ENCODE peak calls at places on chromosomes 6 and 20, in nine cellular contexts. L is posterior cingulate gyrus; O is stimulated activated naive B cell treated with anti-CD40 and anti-IgM and Interleukin-4, amounts not matched to agents 10 μg/mL and 1 μg/mL and 100 μg/mL, for 72 hours; V is progenitor cell of endocrine pancreas; W is HAP-1; M is astrocyte; J is A172; S is nephron progenitor cell; H is ELF-1. Y is an unnamed sample.
A peak's percentile ranks its signal among the peaks of the same experiment; 100 is the strongest.

GRCh38 chr6:56690519-56691200 is 48.0 kb upstream of the DST start:
- DNase-seq in O (no peak), W (no peak), S (no peak), V (no peak), J (peak; percentile 66), L (no peak), M (peak; percentile 86), H (no peak), Y (no peak)

GRCh38 chr6:22737331-22737730 is 168.0 kb downstream of the HDGFL1 start:
- DNase-seq in W (peak; percentile 42), J (peak; percentile 3), S (peak; percentile 60), L (peak; percentile 10), M (peak; percentile 35), V (peak; percentile 16), O (no peak), H (peak; percentile 86), Y (no peak)

GRCh38 chr20:4073852-4074741 is 58.7 kb upstream of the RNF24 start:
- DNase-seq in M (no peak), V (no peak), S (no peak), L (peak; percentile 33), J (no peak), W (no peak), O (no peak), H (no peak), Y (no peak)

GRCh38 chr20:63397155-63397843 is 36.1 kb upstream of the CHRNA4 start:
- DNase-seq in V (no peak), H (no peak), W (no peak), L (no peak), J (no peak), M (no peak), O (no peak), S (no peak), Y (no peak)

GRCh38 chr20:23125159-23125558 is 39.0 kb upstream of the CD93 start:
- DNase-seq in V (no peak), H (no peak), J (no peak), L (no peak), W (no peak), S (no peak), O (no peak), M (no peak), Y (no peak)

GRCh38 chr20:44409132-44409600 is 53.7 kb downstream of the HNF4A start:
- DNase-seq in M (peak; percentile 95), O (no peak), L (no peak), J (peak; percentile 70), V (no peak), W (no peak), H (no peak), S (no peak), Y (no peak)

GRCh38 chr6:113654396-113654795 is 202.7 kb upstream of the MARCKS start:
- DNase-seq in L (no peak), O (no peak), H (no peak), M (peak; percentile 77), W (no peak), S (no peak), V (no peak), J (peak; percentile 88), Y (no peak)

GRCh38 chr6:100461273-100461919 is 3.3 kb downstream of the SIM1 start:
- DNase-seq in S (peak; percentile 67), W (no peak), J (peak; percentile 21), M (no peak), H (peak; percentile 83), L (no peak), O (no peak), V (no peak), Y (no peak)

GRCh38 chr6:135488023-135488422 is 9.5 kb downstream of the AHI1 start:
- DNase-seq in O (no peak), H (no peak), L (no peak), V (no peak), S (no peak), J (peak; percentile 61), M (peak; percentile 67), W (no peak), Y (no peak)

GRCh38 chr6:17267586-17267985 is 13.6 kb upstream of the RBM24 start:
- DNase-seq in V (no peak), S (no peak), L (no peak), H (no peak), O (no peak), W (no peak), M (peak; percentile 22), J (no peak), Y (no peak)